ENCODE peak calls at places on chromosomes 3 and 15, in eight cellular contexts. One of them, this sample, is unnamed.

GRCh38 chr3:29512620-29513019 is 231.7 kb downstream of the RBMS3 start:
- DNase-seq in nephron progenitor cell: no peak
- DNase-seq in uterus: no peak
- DNase-seq in stomach: no peak
- DNase-seq in PC-3: no peak
- DNase-seq in neural crest cell: no peak
- DNase-seq in activated B cell treated with CpG ODN at 0.5 μM for 24 hours: no peak
- DNase-seq in CD8-positive, alpha-beta T cell: no peak
- DNase-seq in this sample: no peak

GRCh38 chr3:116059421-116060096 is 385.7 kb downstream of the LSAMP start:
- DNase-seq in nephron progenitor cell: no peak
- DNase-seq in uterus: no peak
- DNase-seq in stomach: no peak
- DNase-seq in PC-3: peak
- DNase-seq in neural crest cell: no peak
- DNase-seq in activated B cell treated with CpG ODN at 0.5 μM for 24 hours: no peak
- DNase-seq in CD8-positive, alpha-beta T cell: no peak
- DNase-seq in this sample: no peak

GRCh38 chr3:143895805-143896204 is 47.5 kb upstream of the SLC9A9 start:
- DNase-seq in nephron progenitor cell: no peak
- DNase-seq in uterus: no peak
- DNase-seq in stomach: no peak
- DNase-seq in PC-3: peak
- DNase-seq in neural crest cell: no peak
- DNase-seq in activated B cell treated with CpG ODN at 0.5 μM for 24 hours: no peak
- DNase-seq in CD8-positive, alpha-beta T cell: no peak
- DNase-seq in this sample: no peak

GRCh38 chr15:92655178-92655995 is at the start of gene FAM174B:
- DNase-seq in nephron progenitor cell: peak
- DNase-seq in uterus: no peak
- DNase-seq in stomach: peak
- DNase-seq in PC-3: peak
- DNase-seq in neural crest cell: peak
- DNase-seq in activated B cell treated with CpG ODN at 0.5 μM for 24 hours: no peak
- DNase-seq in CD8-positive, alpha-beta T cell: no peak
- DNase-seq in this sample: no peak

GRCh38 chr3:14847613-14848541 is 29.1 kb downstream of the FGD5 start:
- DNase-seq in nephron progenitor cell: peak
- DNase-seq in uterus: no peak
- DNase-seq in stomach: peak
- DNase-seq in PC-3: no peak
- DNase-seq in neural crest cell: no peak
- DNase-seq in activated B cell treated with CpG ODN at 0.5 μM for 24 hours: no peak
- DNase-seq in CD8-positive, alpha-beta T cell: no peak
- DNase-seq in this sample: no peak

GRCh38 chr3:177195941-177196472 is 1.3 kb downstream of the TBL1XR1 start:
- DNase-seq in nephron progenitor cell: no peak
- DNase-seq in uterus: no peak
- DNase-seq in stomach: no peak
- DNase-seq in PC-3: peak
- DNase-seq in neural crest cell: no peak
- DNase-seq in activated B cell treated with CpG ODN at 0.5 μM for 24 hours: no peak
- DNase-seq in CD8-positive, alpha-beta T cell: peak
- DNase-seq in this sample: no peak

GRCh38 chr3:4746241-4746958 is 232.8 kb upstream of the BHLHE40 start:
- DNase-seq in nephron progenitor cell: no peak
- DNase-seq in uterus: no peak
- DNase-seq in stomach: no peak
- DNase-seq in PC-3: no peak
- DNase-seq in neural crest cell: no peak
- DNase-seq in activated B cell treated with CpG ODN at 0.5 μM for 24 hours: no peak
- DNase-seq in CD8-positive, alpha-beta T cell: no peak
- DNase-seq in this sample: no peak

GRCh38 chr3:88082854-88083253 is 23.8 kb downstream of the ZNF654 start:
- DNase-seq in nephron progenitor cell: no peak
- DNase-seq in uterus: no peak
- DNase-seq in stomach: no peak
- DNase-seq in PC-3: no peak
- DNase-seq in neural crest cell: no peak
- DNase-seq in activated B cell treated with CpG ODN at 0.5 μM for 24 hours: no peak
- DNase-seq in CD8-positive, alpha-beta T cell: no peak
- DNase-seq in this sample: no peak

GRCh38 chr15:67175643-67176071 is 78.8 kb downstream of the AAGAB start:
- DNase-seq in nephron progenitor cell: no peak
- DNase-seq in uterus: no peak
- DNase-seq in stomach: no peak
- DNase-seq in PC-3: no peak
- DNase-seq in neural crest cell: no peak
- DNase-seq in activated B cell treated with CpG ODN at 0.5 μM for 24 hours: no peak
- DNase-seq in CD8-positive, alpha-beta T cell: no peak
- DNase-seq in this sample: no peak

GRCh38 chr15:23497710-23498111 is 50.7 kb upstream of the GOLGA6L2 start:
- DNase-seq in nephron progenitor cell: peak
- DNase-seq in uterus: no peak
- DNase-seq in stomach: no peak
- DNase-seq in PC-3: peak
- DNase-seq in neural crest cell: peak
- DNase-seq in activated B cell treated with CpG ODN at 0.5 μM for 24 hours: no peak
- DNase-seq in CD8-positive, alpha-beta T cell: no peak
- DNase-seq in this sample: no peak

GRCh38 chr3:134018850-134019249 is 10.9 kb downstream of the SLCO2A1 start:
- DNase-seq in nephron progenitor cell: no peak
- DNase-seq in uterus: no peak
- DNase-seq in stomach: no peak
- DNase-seq in PC-3: no peak
- DNase-seq in neural crest cell: no peak
- DNase-seq in activated B cell treated with CpG ODN at 0.5 μM for 24 hours: no peak
- DNase-seq in CD8-positive, alpha-beta T cell: no peak
- DNase-seq in this sample: no peak

GRCh38 chr15:39332846-39333245 is 248.0 kb upstream of the THBS1 start:
- DNase-seq in nephron progenitor cell: no peak
- DNase-seq in uterus: no peak
- DNase-seq in stomach: no peak
- DNase-seq in PC-3: no peak
- DNase-seq in neural crest cell: no peak
- DNase-seq in activated B cell treated with CpG ODN at 0.5 μM for 24 hours: no peak
- DNase-seq in CD8-positive, alpha-beta T cell: no peak
- DNase-seq in this sample: no peak

GRCh38 chr15:67397139-67397538 is 123.8 kb upstream of the C15orf61 start:
- DNase-seq in nephron progenitor cell: no peak
- DNase-seq in uterus: no peak
- DNase-seq in stomach: no peak
- DNase-seq in PC-3: no peak
- DNase-seq in neural crest cell: no peak
- DNase-seq in activated B cell treated with CpG ODN at 0.5 μM for 24 hours: no peak
- DNase-seq in CD8-positive, alpha-beta T cell: no peak
- DNase-seq in this sample: no peak

GRCh38 chr3:168116279-168116678 is 20.6 kb upstream of the GOLIM4 start:
- DNase-seq in nephron progenitor cell: no peak
- DNase-seq in uterus: peak
- DNase-seq in stomach: peak
- DNase-seq in PC-3: no peak
- DNase-seq in neural crest cell: no peak
- DNase-seq in activated B cell treated with CpG ODN at 0.5 μM for 24 hours: no peak
- DNase-seq in CD8-positive, alpha-beta T cell: no peak
- DNase-seq in this sample: no peak

GRCh38 chr15:88454867-88455810 is 12.0 kb downstream of the MRPL46 start:
- DNase-seq in nephron progenitor cell: peak
- DNase-seq in uterus: peak
- DNase-seq in stomach: peak
- DNase-seq in PC-3: peak
- DNase-seq in neural crest cell: peak
- DNase-seq in activated B cell treated with CpG ODN at 0.5 μM for 24 hours: no peak
- DNase-seq in CD8-positive, alpha-beta T cell: no peak
- DNase-seq in this sample: no peak

GRCh38 chr3:46913644-46914043 is 36.1 kb downstream of the PTH1R start:
- DNase-seq in nephron progenitor cell: no peak
- DNase-seq in uterus: peak
- DNase-seq in stomach: no peak
- DNase-seq in PC-3: peak
- DNase-seq in neural crest cell: no peak
- DNase-seq in activated B cell treated with CpG ODN at 0.5 μM for 24 hours: no peak
- DNase-seq in CD8-positive, alpha-beta T cell: no peak
- DNase-seq in this sample: no peak

GRCh38 chr15:91922701-91923279 is 69.3 kb downstream of the SLCO3A1 start:
- DNase-seq in nephron progenitor cell: no peak
- DNase-seq in uterus: no peak
- DNase-seq in stomach: no peak
- DNase-seq in PC-3: no peak
- DNase-seq in neural crest cell: no peak
- DNase-seq in activated B cell treated with CpG ODN at 0.5 μM for 24 hours: no peak
- DNase-seq in CD8-positive, alpha-beta T cell: no peak
- DNase-seq in this sample: no peak

GRCh38 chr15:89888214-89888804 is 5.5 kb downstream of the AP3S2 start:
- DNase-seq in nephron progenitor cell: no peak
- DNase-seq in uterus: no peak
- DNase-seq in stomach: no peak
- DNase-seq in PC-3: peak
- DNase-seq in neural crest cell: no peak
- DNase-seq in activated B cell treated with CpG ODN at 0.5 μM for 24 hours: no peak
- DNase-seq in CD8-positive, alpha-beta T cell: no peak
- DNase-seq in this sample: no peak

GRCh38 chr3:41290736-41291135 is 91.4 kb downstream of the CTNNB1 start:
- DNase-seq in nephron progenitor cell: no peak
- DNase-seq in uterus: no peak
- DNase-seq in stomach: no peak
- DNase-seq in PC-3: no peak
- DNase-seq in neural crest cell: no peak
- DNase-seq in activated B cell treated with CpG ODN at 0.5 μM for 24 hours: no peak
- DNase-seq in CD8-positive, alpha-beta T cell: no peak
- DNase-seq in this sample: no peak

GRCh38 chr3:108822167-108822897 is at the start of gene TRAT1:
- DNase-seq in nephron progenitor cell: no peak
- DNase-seq in uterus: no peak
- DNase-seq in stomach: no peak
- DNase-seq in PC-3: no peak
- DNase-seq in neural crest cell: no peak
- DNase-seq in activated B cell treated with CpG ODN at 0.5 μM for 24 hours: no peak
- DNase-seq in CD8-positive, alpha-beta T cell: no peak
- DNase-seq in this sample: no peak

GRCh38 chr15:98070132-98070531 is 109.6 kb downstream of the ARRDC4 start:
- DNase-seq in nephron progenitor cell: no peak
- DNase-seq in uterus: no peak
- DNase-seq in stomach: no peak
- DNase-seq in PC-3: no peak
- DNase-seq in neural crest cell: no peak
- DNase-seq in activated B cell treated with CpG ODN at 0.5 μM for 24 hours: no peak
- DNase-seq in CD8-positive, alpha-beta T cell: no peak
- DNase-seq in this sample: no peak

GRCh38 chr3:98733055-98733777 is 29.9 kb upstream of the ST3GAL6 start:
- DNase-seq in nephron progenitor cell: peak
- DNase-seq in uterus: peak
- DNase-seq in stomach: peak
- DNase-seq in PC-3: peak
- DNase-seq in neural crest cell: peak
- DNase-seq in activated B cell treated with CpG ODN at 0.5 μM for 24 hours: no peak
- DNase-seq in CD8-positive, alpha-beta T cell: no peak
- DNase-seq in this sample: no peak

GRCh38 chr3:126487151-126487771 is 11.6 kb upstream of the ZXDC start:
- DNase-seq in nephron progenitor cell: peak
- DNase-seq in uterus: no peak
- DNase-seq in stomach: no peak
- DNase-seq in PC-3: peak
- DNase-seq in neural crest cell: no peak
- DNase-seq in activated B cell treated with CpG ODN at 0.5 μM for 24 hours: no peak
- DNase-seq in CD8-positive, alpha-beta T cell: no peak
- DNase-seq in this sample: no peak
- TF ChIP-seq CTCF in nephron progenitor cell: no peak
- TF ChIP-seq CTCF in uterus: no peak
- TF ChIP-seq CTCF in stomach: no peak
- TF ChIP-seq CTCF in PC-3: no peak
- TF ChIP-seq CTCF in neural crest cell: no peak
- TF ChIP-seq CTCF in activated B cell treated with CpG ODN at 0.5 μM for 24 hours: no peak
- TF ChIP-seq CTCF in CD8-positive, alpha-beta T cell: no peak
- TF ChIP-seq CTCF in this sample: no peak

DNA sequence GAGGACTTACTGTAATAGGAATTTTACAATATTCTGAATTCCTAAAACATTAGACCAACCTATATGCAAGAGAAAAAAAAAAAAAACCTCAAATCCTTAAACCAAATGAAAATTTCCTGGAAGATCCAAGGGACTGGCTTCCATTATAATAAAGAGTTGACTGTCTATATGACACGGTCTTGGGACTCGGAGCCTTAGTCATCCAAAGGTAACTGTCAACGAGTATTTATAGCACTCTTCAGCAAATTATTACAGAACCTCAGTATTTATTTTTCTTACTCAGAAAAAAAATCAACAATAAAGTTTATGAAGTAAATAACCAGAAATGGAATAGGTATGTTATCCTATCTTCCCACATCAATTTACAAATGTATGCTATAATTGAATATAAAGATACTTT is 66.0 kb downstream of the TTBK2 start:
- DNase-seq in nephron progenitor cell: no peak
- DNase-seq in uterus: no peak
- DNase-seq in stomach: no peak
- DNase-seq in PC-3: peak
- DNase-seq in neural crest cell: no peak
- DNase-seq in activated B cell treated with CpG ODN at 0.5 μM for 24 hours: no peak
- DNase-seq in CD8-positive, alpha-beta T cell: no peak
- DNase-seq in this sample: no peak
- TF ChIP-seq CTCF in nephron progenitor cell: no peak
- TF ChIP-seq CTCF in uterus: no peak
- TF ChIP-seq CTCF in stomach: no peak
- TF ChIP-seq CTCF in PC-3: no peak
- TF ChIP-seq CTCF in neural crest cell: no peak
- TF ChIP-seq CTCF in activated B cell treated with CpG ODN at 0.5 μM for 24 hours: no peak
- TF ChIP-seq CTCF in CD8-positive, alpha-beta T cell: no peak
- TF ChIP-seq CTCF in this sample: no peak

DNA sequence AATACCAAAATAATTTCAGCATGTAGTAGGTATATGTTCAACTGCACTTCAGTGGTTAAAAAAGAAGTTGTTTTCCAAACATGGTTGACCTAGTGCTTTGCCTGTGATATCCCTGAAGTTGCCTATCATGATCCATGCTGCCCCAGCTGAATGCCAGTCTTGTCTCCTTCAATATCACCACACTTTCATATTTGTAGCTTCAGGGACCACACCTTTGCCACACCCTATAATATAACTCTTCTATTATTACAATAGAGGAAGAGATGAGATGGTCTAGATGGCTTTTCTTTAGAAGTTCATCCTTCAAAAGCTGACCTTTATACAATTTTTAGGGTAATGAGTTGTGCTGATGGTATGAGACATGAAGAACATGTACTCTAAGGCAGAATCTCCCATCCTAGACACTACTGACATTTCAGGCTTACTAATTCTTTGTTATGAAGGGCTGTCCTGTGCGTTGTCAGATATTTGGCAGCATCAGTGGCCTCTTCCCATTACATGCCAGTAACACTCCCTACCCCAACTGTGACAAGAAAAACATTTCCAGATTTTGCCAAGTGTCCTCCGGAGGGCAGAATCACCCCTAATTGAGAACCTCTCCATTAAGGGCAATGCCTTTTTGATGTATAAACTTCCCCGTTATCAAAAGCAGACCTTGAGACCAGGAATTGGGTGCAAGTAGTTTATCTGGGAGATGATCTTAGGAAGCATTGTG is 76.2 kb upstream of the PLCL2 start:
- DNase-seq in nephron progenitor cell: no peak
- DNase-seq in uterus: no peak
- DNase-seq in stomach: no peak
- DNase-seq in PC-3: peak
- DNase-seq in neural crest cell: no peak
- DNase-seq in activated B cell treated with CpG ODN at 0.5 μM for 24 hours: no peak
- DNase-seq in CD8-positive, alpha-beta T cell: no peak
- DNase-seq in this sample: no peak
- TF ChIP-seq CTCF in nephron progenitor cell: no peak
- TF ChIP-seq CTCF in uterus: no peak
- TF ChIP-seq CTCF in stomach: no peak
- TF ChIP-seq CTCF in PC-3: peak
- TF ChIP-seq CTCF in neural crest cell: no peak
- TF ChIP-seq CTCF in activated B cell treated with CpG ODN at 0.5 μM for 24 hours: no peak
- TF ChIP-seq CTCF in CD8-positive, alpha-beta T cell: no peak
- TF ChIP-seq CTCF in this sample: no peak

GRCh38 chr3:50122071-50122470 is 33.1 kb upstream of the SEMA3F start:
- DNase-seq in nephron progenitor cell: no peak
- DNase-seq in uterus: no peak
- DNase-seq in stomach: no peak
- DNase-seq in PC-3: no peak
- DNase-seq in neural crest cell: no peak
- DNase-seq in activated B cell treated with CpG ODN at 0.5 μM for 24 hours: no peak
- DNase-seq in CD8-positive, alpha-beta T cell: no peak
- DNase-seq in this sample: no peak
- TF ChIP-seq CTCF in nephron progenitor cell: no peak
- TF ChIP-seq CTCF in uterus: no peak
- TF ChIP-seq CTCF in stomach: no peak
- TF ChIP-seq CTCF in PC-3: no peak
- TF ChIP-seq CTCF in neural crest cell: no peak
- TF ChIP-seq CTCF in activated B cell treated with CpG ODN at 0.5 μM for 24 hours: no peak
- TF ChIP-seq CTCF in CD8-positive, alpha-beta T cell: no peak
- TF ChIP-seq CTCF in this sample: no peak

This sample was measured in natural killer cell.